ENCODE peak calls at places on chromosome 5, in four cellular contexts. P is mesendoderm, Z is H9, G is H1. A is an unnamed sample.

GRCh38 chr5:36790847-36791246 is 85.7 kb upstream of the NIPBL start:
- DNase-seq in G (no peak), Z (no peak), P (no peak), A (peak; percentile 7)

GRCh38 chr5:125372694-125373621 is 626.5 kb upstream of the ZNF608 start:
- DNase-seq in G (no peak), Z (peak; percentile 38), P (peak; percentile 94), A (peak; percentile 77)

GRCh38 chr5:54309751-54310432 is 481 bp downstream of the ARL15 start:
- DNase-seq in P (peak; percentile 59), G (no peak), Z (no peak), A (peak; percentile 10)

GRCh38 chr5:1479581-1480188 is 34.4 kb upstream of the SLC6A3 start:
- DNase-seq in P (peak; percentile 33), G (peak; percentile 76), Z (peak; percentile 53), A (peak; percentile 36)

GRCh38 chr5:39178171-39178570 is 41.2 kb downstream of the FYB1 start:
- DNase-seq in G (no peak), P (no peak), Z (no peak), A (peak; percentile 65)

GRCh38 chr5:172299916-172300439 is 16.4 kb upstream of the UBTD2 start:
- DNase-seq in Z (no peak), G (no peak), P (no peak), A (peak; percentile 76)

GRCh38 chr5:87242242-87242641 is 25.4 kb upstream of the RASA1 start:
- DNase-seq in Z (no peak), G (no peak), P (no peak), A (no peak)

GRCh38 chr5:143217065-143217803 is 186.3 kb downstream of the NR3C1 start:
- DNase-seq in Z (no peak), G (no peak), P (peak; percentile 23), A (peak; percentile 27)

GRCh38 chr5:161660806-161661205 is 24.7 kb upstream of the GABRA6 start:
- DNase-seq in P (no peak), G (no peak), Z (peak; percentile 25), A (no peak)

GRCh38 chr5:95924720-95925119 is 36.9 kb downstream of the ELL2 start:
- DNase-seq in P (no peak), G (no peak), Z (no peak), A (peak; percentile 60)

GRCh38 chr5:98721231-98721928 is 52.1 kb upstream of the RGMB start:
- DNase-seq in P (no peak), G (no peak), Z (no peak), A (peak; percentile 55)

GRCh38 chr5:88659529-88660325 is 223.3 kb downstream of the MEF2C start:
- DNase-seq in G (peak; percentile 83), Z (peak; percentile 66), P (peak; percentile 60), A (no peak)

GRCh38 chr5:124102491-124102890 is 590.5 kb downstream of the CSNK1G3 start:
- DNase-seq in G (no peak), P (no peak), Z (no peak), A (peak; percentile 10)

GRCh38 chr5:128038641-128039040 is 44.9 kb upstream of the SLC12A2 start:
- DNase-seq in Z (no peak), G (no peak), P (no peak), A (peak; percentile 73)

GRCh38 chr5:132364319-132364718 is 5.2 kb upstream of the SLC22A5 start:
- DNase-seq in G (no peak), Z (no peak), P (no peak), A (peak; percentile 72)

GRCh38 chr5:149381986-149382338 is 2.9 kb upstream of the IL17B start:
- DNase-seq in Z (peak; percentile 90), G (peak; percentile 96), P (peak; percentile 86), A (peak; percentile 66)

GRCh38 chr5:149381261-149381985 is 2.3 kb upstream of the IL17B start:
- DNase-seq in Z (no peak), G (no peak), P (no peak), A (no peak)

GRCh38 chr5:149386166-149386565 is 7.1 kb upstream of the IL17B start:
- DNase-seq in Z (no peak), G (no peak), P (peak; percentile 60), A (no peak)

GRCh38 chr5:149382517-149383220 is 3.6 kb upstream of the IL17B start:
- DNase-seq in Z (no peak), G (no peak), P (no peak), A (no peak)

GRCh38 chr5:149383399-149383798 is 4.3 kb upstream of the IL17B start:
- DNase-seq in Z (no peak), P (no peak), G (no peak), A (no peak)
- H3K4ac ChIP-seq in Z (no peak overlapping the region), P (no peak overlapping the region), G (no peak overlapping the region), A (peak overlapping the region; percentile 1)

DNA sequence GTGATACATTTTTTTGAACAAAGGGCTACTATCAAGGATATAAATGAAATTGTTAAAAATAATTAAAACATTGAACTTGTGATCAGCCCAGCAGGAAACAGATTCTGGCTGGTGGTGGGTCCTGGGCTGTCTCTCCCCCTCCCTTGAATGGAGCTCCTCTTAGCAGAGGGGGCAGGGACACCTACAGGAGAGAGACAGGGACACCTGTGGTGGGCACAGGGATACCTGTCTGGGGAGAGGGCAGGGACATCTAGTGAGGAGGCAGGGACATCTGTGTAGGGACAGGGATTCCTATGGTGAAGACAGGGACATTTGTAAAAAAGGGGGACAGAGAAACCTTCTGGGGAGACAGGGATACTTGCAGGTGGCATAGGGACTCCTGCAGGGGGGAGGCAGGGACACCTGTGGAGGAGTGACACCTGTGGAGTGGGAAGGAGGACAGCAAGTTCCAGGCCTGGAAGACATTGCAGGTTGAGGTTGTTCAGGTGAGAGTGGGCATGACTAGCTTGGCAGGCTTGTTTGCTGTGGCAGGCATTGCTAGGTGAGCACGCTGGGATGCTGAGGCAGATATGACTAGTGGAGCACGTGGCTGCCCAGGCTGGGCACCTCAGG is 264.2 kb downstream of the IRX2 start:
- DNase-seq in P (no peak), G (no peak), Z (no peak), A (no peak)
- H3K56ac ChIP-seq in P (no peak overlapping the region), G (no peak overlapping the region), Z (no peak overlapping the region), A (no peak overlapping the region)

GRCh38 chr5:178067705-178068104 is 45.6 kb upstream of the N4BP3 start:
- DNase-seq in G (no peak), P (no peak), Z (no peak), A (no peak)
- H3K4ac ChIP-seq in G (no peak overlapping the region), P (no peak overlapping the region), Z (no peak overlapping the region), A (no peak overlapping the region)

GRCh38 chr5:158995694-158996173 is 104.0 kb downstream of the EBF1 start:
- DNase-seq in G (no peak), Z (no peak), P (no peak), A (no peak)

GRCh38 chr5:159003045-159004030 is 96.4 kb downstream of the EBF1 start:
- DNase-seq in P (no peak), G (no peak), Z (no peak), A (peak; percentile 37)

GRCh38 chr5:159002201-159002600 is 97.5 kb downstream of the EBF1 start:
- DNase-seq in G (no peak), P (no peak), Z (no peak), A (no peak)

GRCh38 chr5:159001247-159001646 is 98.5 kb downstream of the EBF1 start:
- DNase-seq in Z (no peak), P (no peak), G (no peak), A (no peak)

DNA sequence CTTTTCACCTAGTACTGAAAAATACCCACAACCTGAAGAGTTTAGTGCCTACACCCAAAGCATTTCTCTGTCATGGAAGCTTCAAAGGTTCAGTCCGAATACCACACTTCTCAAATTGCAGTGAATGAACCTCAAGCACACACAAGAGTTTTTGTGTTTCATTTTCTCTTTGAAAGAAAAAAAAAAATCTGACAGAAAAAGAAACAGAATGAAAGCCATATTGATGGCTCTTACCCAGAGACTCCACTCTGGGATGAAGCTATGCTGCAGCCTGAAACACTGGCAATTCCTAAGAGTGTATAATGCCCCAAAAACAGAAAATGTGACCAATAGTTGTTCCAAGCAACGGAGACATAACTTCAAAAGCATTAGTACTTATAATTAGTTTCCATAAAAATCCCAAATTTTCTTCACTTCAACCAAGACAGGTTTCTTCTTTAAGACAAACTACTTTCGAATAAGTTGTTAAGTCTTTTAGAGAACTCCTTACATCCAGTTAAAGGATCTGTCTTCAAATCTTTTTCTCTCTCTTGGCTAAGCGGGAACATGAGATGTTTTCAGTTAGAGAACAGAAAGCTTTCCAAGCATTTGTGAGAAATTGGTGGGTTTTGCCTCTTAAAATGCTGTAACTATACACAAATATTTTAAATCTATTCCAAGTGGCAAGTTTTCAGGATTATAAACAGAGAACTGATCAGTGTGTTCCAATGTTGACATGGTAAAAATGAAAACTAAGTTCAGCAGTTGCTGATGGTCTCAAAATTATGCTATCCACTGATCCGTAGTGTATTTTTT is 100.6 kb downstream of the EBF1 start:
- DNase-seq in P (no peak), G (no peak), Z (no peak), A (no peak)
- H3K56ac ChIP-seq in P (no peak overlapping the region), G (no peak overlapping the region), Z (no peak overlapping the region), A (no peak overlapping the region)

GRCh38 chr5:109692011-109692410 is 2.3 kb downstream of the MAN2A1 start:
- DNase-seq in G (no peak), P (no peak), Z (no peak), A (peak; percentile 64)
- H3K4ac ChIP-seq in G (no peak overlapping the region), P (no peak overlapping the region), Z (no peak overlapping the region), A (no peak overlapping the region)

GRCh38 chr5:149213264-149213663 is 58.4 kb upstream of the AFAP1L1 start:
- DNase-seq in P (no peak), G (no peak), Z (no peak), A (no peak)

GRCh38 chr5:149210229-149210628 is 61.4 kb upstream of the AFAP1L1 start:
- DNase-seq in G (no peak), P (peak; percentile 25), Z (no peak), A (peak; percentile 90)

GRCh38 chr5:149211566-149211965 is 60.1 kb upstream of the AFAP1L1 start:
- DNase-seq in G (no peak), Z (no peak), P (no peak), A (peak; percentile 73)

GRCh38 chr5:149210968-149211495 is 60.6 kb upstream of the AFAP1L1 start:
- DNase-seq in P (peak; percentile 58), Z (no peak), G (no peak), A (no peak)

DNA sequence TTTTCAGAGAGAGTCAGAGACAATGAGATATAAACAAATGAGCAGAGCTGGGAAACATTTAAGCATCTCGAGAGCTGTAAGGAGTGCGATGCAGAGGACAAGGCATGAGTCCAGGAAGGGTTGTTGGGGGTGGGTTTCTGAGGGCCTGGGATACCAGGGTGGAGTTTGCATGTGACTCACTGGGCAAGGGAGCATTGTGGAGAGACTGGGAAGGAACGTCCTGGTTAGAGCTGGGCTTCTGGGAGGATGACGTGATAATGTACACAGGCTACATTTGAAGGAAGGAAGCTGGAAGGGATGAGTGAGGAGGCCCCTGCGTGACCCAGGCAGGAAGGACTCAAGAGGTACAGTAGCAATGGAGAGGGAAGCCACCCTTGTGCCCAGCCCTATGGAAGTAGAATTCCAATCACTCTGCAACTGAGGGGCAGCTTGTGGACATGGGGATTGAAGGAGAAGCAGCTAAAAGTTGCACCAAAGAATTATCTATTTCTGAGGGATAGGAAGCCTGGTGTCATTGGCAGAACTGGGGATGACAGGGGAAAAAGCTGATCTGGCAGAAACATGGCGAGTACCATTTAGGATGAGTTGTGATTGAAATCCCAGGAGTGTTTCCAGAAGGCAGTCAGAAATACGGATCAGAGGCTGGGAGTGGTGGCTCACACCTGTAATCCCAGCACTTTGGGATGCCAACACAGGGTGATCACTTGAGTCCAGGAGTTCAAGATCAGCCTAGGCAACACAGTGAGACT is 59.3 kb upstream of the AFAP1L1 start:
- DNase-seq in Z (no peak), G (no peak), P (no peak), A (peak; percentile 100)
- H3K56ac ChIP-seq in Z (no peak overlapping the region), G (no peak overlapping the region), P (no peak overlapping the region), A (peak overlapping the region; percentile 85)

A was measured in IMR-90.